ENCODE peak calls at places on chromosomes 4 and X, in seven cellular contexts. One of them, this sample, is unnamed.

GRCh38 chrX:54807524-54808108 is at the start of gene MAGED2:
- DNase-seq in colonic mucosa: peak; percentile 37
- DNase-seq in AG09309: no peak
- DNase-seq in nephron progenitor cell: peak; percentile 53
- DNase-seq in ovary: peak; percentile 64
- DNase-seq in mammary epithelial cell: no peak
- DNase-seq in heart right ventricle: peak; percentile 38
- DNase-seq in this sample: peak; percentile 58

GRCh38 chr4:139665690-139666529 is at the start of gene MGST2:
- DNase-seq in colonic mucosa: peak; percentile 94
- DNase-seq in AG09309: peak; percentile 44
- DNase-seq in nephron progenitor cell: peak; percentile 79
- DNase-seq in ovary: peak; percentile 81
- DNase-seq in mammary epithelial cell: peak; percentile 61
- DNase-seq in heart right ventricle: peak; percentile 80
- DNase-seq in this sample: peak; percentile 65

GRCh38 chr4:152708361-152708760 is 28.6 kb upstream of the TMEM154 start:
- DNase-seq in colonic mucosa: no peak
- DNase-seq in AG09309: no peak
- DNase-seq in nephron progenitor cell: no peak
- DNase-seq in ovary: no peak
- DNase-seq in mammary epithelial cell: no peak
- DNase-seq in heart right ventricle: no peak
- DNase-seq in this sample: no peak

GRCh38 chrX:118418811-118419251 is 72.9 kb downstream of the WDR44 start:
- DNase-seq in colonic mucosa: peak; percentile 21
- DNase-seq in AG09309: no peak
- DNase-seq in nephron progenitor cell: no peak
- DNase-seq in ovary: no peak
- DNase-seq in mammary epithelial cell: no peak
- DNase-seq in heart right ventricle: no peak
- DNase-seq in this sample: no peak

GRCh38 chrX:10048076-10048475 is 80.9 kb downstream of the CLDN34 start:
- DNase-seq in colonic mucosa: no peak
- DNase-seq in AG09309: no peak
- DNase-seq in nephron progenitor cell: no peak
- DNase-seq in ovary: no peak
- DNase-seq in mammary epithelial cell: no peak
- DNase-seq in heart right ventricle: no peak
- DNase-seq in this sample: no peak

GRCh38 chr4:74105656-74106275 is 6.8 kb upstream of the CXCL2 start:
- DNase-seq in colonic mucosa: no peak
- DNase-seq in AG09309: no peak
- DNase-seq in nephron progenitor cell: no peak
- DNase-seq in ovary: no peak
- DNase-seq in mammary epithelial cell: no peak
- DNase-seq in heart right ventricle: peak; percentile 25
- DNase-seq in this sample: no peak

GRCh38 chr4:47668810-47669408 is 169.0 kb downstream of the CORIN start:
- DNase-seq in colonic mucosa: peak; percentile 26
- DNase-seq in AG09309: peak; percentile 21
- DNase-seq in nephron progenitor cell: peak; percentile 13
- DNase-seq in ovary: no peak
- DNase-seq in mammary epithelial cell: peak; percentile 38
- DNase-seq in heart right ventricle: no peak
- DNase-seq in this sample: no peak

GRCh38 chr4:80045831-80046230 is 27.2 kb downstream of the ANTXR2 start:
- DNase-seq in colonic mucosa: no peak
- DNase-seq in AG09309: no peak
- DNase-seq in nephron progenitor cell: no peak
- DNase-seq in ovary: no peak
- DNase-seq in mammary epithelial cell: peak; percentile 6
- DNase-seq in heart right ventricle: no peak
- DNase-seq in this sample: no peak

GRCh38 chr4:155906554-155907247 is 3.2 kb downstream of the TDO2 start:
- DNase-seq in colonic mucosa: no peak
- DNase-seq in AG09309: peak; percentile 97
- DNase-seq in nephron progenitor cell: no peak
- DNase-seq in ovary: no peak
- DNase-seq in mammary epithelial cell: peak; percentile 55
- DNase-seq in heart right ventricle: no peak
- DNase-seq in this sample: no peak

GRCh38 chrX:99353412-99353811 is 1056.7 kb downstream of the PCDH19 start:
- DNase-seq in colonic mucosa: no peak
- DNase-seq in AG09309: no peak
- DNase-seq in nephron progenitor cell: no peak
- DNase-seq in ovary: no peak
- DNase-seq in mammary epithelial cell: no peak
- DNase-seq in heart right ventricle: no peak
- DNase-seq in this sample: no peak

GRCh38 chrX:51459125-51459524 is 37.3 kb downstream of the NUDT11 start:
- DNase-seq in colonic mucosa: peak; percentile 21
- DNase-seq in AG09309: no peak
- DNase-seq in nephron progenitor cell: no peak
- DNase-seq in ovary: no peak
- DNase-seq in mammary epithelial cell: peak; percentile 21
- DNase-seq in heart right ventricle: no peak
- DNase-seq in this sample: no peak

GRCh38 chr4:175504316-175504715 is 307.7 kb downstream of the GPM6A start:
- DNase-seq in colonic mucosa: no peak
- DNase-seq in AG09309: peak; percentile 23
- DNase-seq in nephron progenitor cell: no peak
- DNase-seq in ovary: no peak
- DNase-seq in mammary epithelial cell: no peak
- DNase-seq in heart right ventricle: no peak
- DNase-seq in this sample: no peak

GRCh38 chr4:98745372-98745771 is 87.0 kb upstream of the TSPAN5 start:
- DNase-seq in colonic mucosa: peak; percentile 42
- DNase-seq in AG09309: no peak
- DNase-seq in nephron progenitor cell: no peak
- DNase-seq in ovary: no peak
- DNase-seq in mammary epithelial cell: peak; percentile 32
- DNase-seq in heart right ventricle: no peak
- DNase-seq in this sample: no peak

GRCh38 chr4:6044805-6045204 is 26.6 kb upstream of the C4orf50 start:
- DNase-seq in colonic mucosa: no peak
- DNase-seq in AG09309: no peak
- DNase-seq in nephron progenitor cell: no peak
- DNase-seq in ovary: no peak
- DNase-seq in mammary epithelial cell: no peak
- DNase-seq in heart right ventricle: no peak
- DNase-seq in this sample: no peak

GRCh38 chr4:95867919-95868318 is 28.0 kb downstream of the PDHA2 start:
- DNase-seq in colonic mucosa: no peak
- DNase-seq in AG09309: no peak
- DNase-seq in nephron progenitor cell: no peak
- DNase-seq in ovary: no peak
- DNase-seq in mammary epithelial cell: no peak
- DNase-seq in heart right ventricle: no peak
- DNase-seq in this sample: no peak

GRCh38 chr4:56979674-56980073 is 978 bp downstream of the POLR2B start:
- DNase-seq in colonic mucosa: peak; percentile 40
- DNase-seq in AG09309: no peak
- DNase-seq in nephron progenitor cell: peak; percentile 33
- DNase-seq in ovary: no peak
- DNase-seq in mammary epithelial cell: peak; percentile 32
- DNase-seq in heart right ventricle: no peak
- DNase-seq in this sample: peak; percentile 43

DNA sequence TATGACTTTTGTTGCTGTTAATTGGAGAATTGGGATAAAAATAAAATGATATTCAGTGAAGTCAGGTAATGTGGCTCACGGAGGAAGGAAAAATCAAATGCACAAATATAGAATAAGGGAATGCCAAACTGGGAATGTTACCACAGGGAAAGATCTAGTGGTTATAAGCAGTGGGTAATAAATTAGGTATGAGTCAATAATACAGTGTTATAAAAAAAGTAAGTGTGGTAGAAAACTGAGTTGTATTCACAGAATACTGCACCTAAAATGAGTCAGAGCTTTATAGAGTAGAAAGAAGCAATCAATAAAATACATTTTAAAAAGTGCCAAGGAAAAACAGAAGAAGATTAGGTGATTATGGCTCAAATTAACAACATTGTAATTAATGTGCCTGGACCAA is 34.5 kb downstream of the INTS12 start:
- DNase-seq in colonic mucosa: no peak
- DNase-seq in AG09309: no peak
- DNase-seq in nephron progenitor cell: no peak
- DNase-seq in ovary: no peak
- DNase-seq in mammary epithelial cell: peak; percentile 8
- DNase-seq in heart right ventricle: no peak
- DNase-seq in this sample: no peak
- TF ChIP-seq CTCF in colonic mucosa: no peak
- TF ChIP-seq CTCF in AG09309: no peak
- TF ChIP-seq CTCF in nephron progenitor cell: no peak
- TF ChIP-seq CTCF in ovary: no peak
- TF ChIP-seq CTCF in mammary epithelial cell: no peak
- TF ChIP-seq CTCF in heart right ventricle: no peak
- TF ChIP-seq CTCF in this sample: no peak

DNA sequence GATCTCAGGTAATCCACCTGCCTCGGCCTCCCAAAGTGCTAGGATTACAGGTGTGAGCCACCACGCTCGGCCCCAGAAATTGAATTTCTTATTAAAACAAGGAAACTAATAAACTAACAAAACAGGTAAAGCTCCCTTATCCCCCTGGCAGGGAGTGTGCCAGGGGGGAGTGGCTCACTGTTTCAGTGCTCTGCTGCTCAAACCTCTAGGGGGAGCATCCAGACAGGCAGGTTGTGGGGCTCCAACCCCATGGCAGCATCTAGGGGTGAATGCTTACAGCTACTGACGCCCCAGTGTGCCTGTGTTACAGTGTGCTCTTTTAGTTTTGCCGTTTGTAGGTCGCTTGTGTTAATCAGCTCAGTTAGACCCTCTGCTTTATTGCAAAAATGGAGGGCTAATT is 605.0 kb downstream of the GABRG1 start:
- DNase-seq in colonic mucosa: no peak
- DNase-seq in AG09309: no peak
- DNase-seq in nephron progenitor cell: no peak
- DNase-seq in ovary: no peak
- DNase-seq in mammary epithelial cell: no peak
- DNase-seq in heart right ventricle: no peak
- DNase-seq in this sample: no peak
- TF ChIP-seq CTCF in colonic mucosa: no peak
- TF ChIP-seq CTCF in AG09309: no peak
- TF ChIP-seq CTCF in nephron progenitor cell: no peak
- TF ChIP-seq CTCF in ovary: no peak
- TF ChIP-seq CTCF in mammary epithelial cell: no peak
- TF ChIP-seq CTCF in heart right ventricle: no peak
- TF ChIP-seq CTCF in this sample: no peak

GRCh38 chrX:102085706-102086105 is 39.8 kb upstream of the TCEAL2 start:
- DNase-seq in colonic mucosa: no peak
- DNase-seq in AG09309: no peak
- DNase-seq in nephron progenitor cell: no peak
- DNase-seq in ovary: no peak
- DNase-seq in mammary epithelial cell: no peak
- DNase-seq in heart right ventricle: no peak
- DNase-seq in this sample: no peak
- TF ChIP-seq CTCF in colonic mucosa: no peak
- TF ChIP-seq CTCF in AG09309: no peak
- TF ChIP-seq CTCF in nephron progenitor cell: no peak
- TF ChIP-seq CTCF in ovary: no peak
- TF ChIP-seq CTCF in mammary epithelial cell: no peak
- TF ChIP-seq CTCF in heart right ventricle: no peak
- TF ChIP-seq CTCF in this sample: no peak

DNA sequence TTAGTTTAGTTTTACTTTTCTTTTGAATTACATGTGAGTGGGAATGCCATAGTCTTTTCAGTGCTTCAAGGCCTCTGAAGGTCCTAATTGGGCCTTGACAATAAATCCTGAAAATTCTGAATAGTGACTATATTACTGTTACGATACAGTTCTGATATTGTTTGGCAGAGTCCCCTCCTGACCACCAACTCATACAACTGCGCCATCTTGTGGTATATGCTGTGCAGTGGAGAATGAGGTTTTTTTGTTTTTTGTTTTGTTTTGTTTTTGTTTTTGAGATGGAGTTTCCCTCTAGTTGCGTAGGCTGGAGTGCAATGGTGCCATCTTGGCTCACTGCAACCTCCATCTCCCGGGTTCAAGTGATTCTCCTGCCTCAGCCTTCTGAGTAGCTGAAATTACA is 56.6 kb upstream of the CHRDL1 start:
- DNase-seq in colonic mucosa: no peak
- DNase-seq in AG09309: no peak
- DNase-seq in nephron progenitor cell: peak; percentile 36
- DNase-seq in ovary: no peak
- DNase-seq in mammary epithelial cell: no peak
- DNase-seq in heart right ventricle: no peak
- DNase-seq in this sample: no peak
- TF ChIP-seq CTCF in colonic mucosa: peak; percentile 26
- TF ChIP-seq CTCF in AG09309: peak; percentile 63
- TF ChIP-seq CTCF in nephron progenitor cell: peak; percentile 69
- TF ChIP-seq CTCF in ovary: no peak
- TF ChIP-seq CTCF in mammary epithelial cell: peak; percentile 63
- TF ChIP-seq CTCF in heart right ventricle: peak; percentile 48
- TF ChIP-seq CTCF in this sample: peak; percentile 61

DNA sequence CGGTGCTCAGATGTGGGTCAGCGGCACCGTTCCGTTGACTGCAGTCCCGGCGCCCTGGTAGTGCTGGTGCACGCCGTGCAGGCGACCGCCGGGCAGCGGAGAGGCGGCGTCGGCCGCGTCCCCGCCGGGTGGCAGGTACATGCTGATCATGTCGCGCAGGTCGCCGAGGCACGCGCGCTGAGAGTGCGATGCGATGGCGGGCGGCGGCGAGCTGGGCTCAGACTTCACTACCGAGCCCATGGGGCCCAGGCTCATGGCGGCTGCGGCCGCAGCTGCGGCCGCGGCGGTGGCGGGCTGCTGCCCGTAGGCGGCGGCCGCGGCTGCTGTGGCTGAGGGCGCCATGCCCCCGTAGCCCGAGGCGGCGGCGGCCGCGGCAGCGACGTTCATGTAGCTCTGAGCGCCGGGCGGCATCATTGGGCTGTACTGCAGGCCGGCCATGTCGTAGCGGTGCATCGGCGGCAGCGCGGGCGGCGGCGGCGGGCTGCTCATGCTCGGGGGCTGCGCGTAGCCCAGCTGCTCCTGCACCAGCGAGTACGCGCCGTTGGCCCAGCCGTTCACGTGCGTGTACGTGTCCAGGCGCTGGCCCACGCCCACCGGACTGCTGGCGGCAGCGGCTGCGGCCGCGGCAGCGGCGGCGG is 1.0 kb downstream of the SOX3 start:
- DNase-seq in colonic mucosa: no peak
- DNase-seq in AG09309: no peak
- DNase-seq in nephron progenitor cell: peak; percentile 61
- DNase-seq in ovary: no peak
- DNase-seq in mammary epithelial cell: no peak
- DNase-seq in heart right ventricle: peak; percentile 18
- DNase-seq in this sample: peak; percentile 65
- TF ChIP-seq CTCF in colonic mucosa: no peak
- TF ChIP-seq CTCF in AG09309: no peak
- TF ChIP-seq CTCF in nephron progenitor cell: no peak
- TF ChIP-seq CTCF in ovary: no peak
- TF ChIP-seq CTCF in mammary epithelial cell: no peak
- TF ChIP-seq CTCF in heart right ventricle: no peak
- TF ChIP-seq CTCF in this sample: no peak

GRCh38 chrX:68183612-68184214 is 249.6 kb downstream of the OPHN1 start:
- DNase-seq in colonic mucosa: no peak
- DNase-seq in AG09309: no peak
- DNase-seq in nephron progenitor cell: no peak
- DNase-seq in ovary: no peak
- DNase-seq in mammary epithelial cell: no peak
- DNase-seq in heart right ventricle: no peak
- DNase-seq in this sample: no peak
- TF ChIP-seq CTCF in colonic mucosa: no peak
- TF ChIP-seq CTCF in AG09309: peak; percentile 62
- TF ChIP-seq CTCF in nephron progenitor cell: peak; percentile 32
- TF ChIP-seq CTCF in ovary: no peak
- TF ChIP-seq CTCF in mammary epithelial cell: peak; percentile 54
- TF ChIP-seq CTCF in heart right ventricle: peak; percentile 48
- TF ChIP-seq CTCF in this sample: peak; percentile 51